ENCODE peak calls at places on chromosomes 16 and 17, in five cellular contexts. Q is iris pigment epithelial cell; G is body of pancreas; A is activated T-cell treated with anti-CD3 and anti-CD28 coated beads, Interleukin-2, amount 50 U/mL, for 48 hours; Y is heart left ventricle. C is an unnamed sample.

GRCh38 chr16:71364306-71364705 is 5.8 kb downstream of the CALB2 start:
- DNase-seq in Q (no peak), G (no peak), A (no peak), Y (no peak), C (no peak)

GRCh38 chr17:77233635-77234334 is 93.0 kb downstream of the SEC14L1 start:
- DNase-seq in Q (peak; percentile 95), G (no peak), A (peak; percentile 62), Y (no peak), C (no peak)

GRCh38 chr17:79338142-79338541 is 263.5 kb downstream of the ENGASE start:
- DNase-seq in Q (no peak), G (no peak), A (no peak), Y (no peak), C (no peak)

GRCh38 chr16:86414991-86415740 is 95.2 kb upstream of the FOXF1 start:
- DNase-seq in Q (no peak), G (no peak), A (no peak), Y (no peak), C (no peak)

GRCh38 chr16:23673971-23674614 is 4.6 kb upstream of the PLK1 start:
- DNase-seq in Q (no peak), G (no peak), A (no peak), Y (no peak), C (no peak)

GRCh38 chr16:87560428-87561199 is 41.7 kb upstream of the JPH3 start:
- DNase-seq in Q (peak; percentile 36), G (peak; percentile 20), A (peak; percentile 66), Y (peak; percentile 50), C (peak; percentile 18)

GRCh38 chr16:56102159-56102798 is 89.0 kb upstream of the GNAO1 start:
- DNase-seq in Q (no peak), G (peak; percentile 38), A (no peak), Y (peak; percentile 66), C (no peak)

GRCh38 chr16:52611817-52612673 is 65.1 kb upstream of the TOX3 start:
- DNase-seq in Q (no peak), G (peak; percentile 71), A (no peak), Y (no peak), C (no peak)

GRCh38 chr16:67558859-67559258 is 3.5 kb upstream of the CTCF start:
- DNase-seq in Q (no peak), G (no peak), A (no peak), Y (no peak), C (no peak)

GRCh38 chr17:31695456-31696090 is 163.5 kb downstream of the COPRS start:
- DNase-seq in Q (peak; percentile 47), G (no peak), A (no peak), Y (no peak), C (no peak)

GRCh38 chr17:50177476-50177875 is 11.7 kb downstream of the SGCA start:
- DNase-seq in Q (peak; percentile 10), G (no peak), A (no peak), Y (peak; percentile 18), C (no peak)

GRCh38 chr16:86499889-86500707 is 10.2 kb upstream of the FOXF1 start:
- DNase-seq in Q (no peak), G (no peak), A (no peak), Y (no peak), C (no peak)

GRCh38 chr16:10868562-10869469 is 8.2 kb upstream of the CIITA start:
- DNase-seq in Q (no peak), G (peak; percentile 64), A (no peak), Y (peak; percentile 68), C (no peak)

GRCh38 chr16:78768723-78769122 is 669.3 kb downstream of the WWOX start:
- DNase-seq in Q (no peak), G (no peak), A (peak; percentile 68), Y (no peak), C (no peak)

GRCh38 chr17:42436401-42436800 is 13.3 kb upstream of the CAVIN1 start:
- DNase-seq in Q (peak; percentile 85), G (peak; percentile 51), A (no peak), Y (peak; percentile 60), C (no peak)

GRCh38 chr17:33038740-33039139 is 47.1 kb downstream of the SPACA3 start:
- DNase-seq in Q (peak; percentile 18), G (peak; percentile 7), A (peak; percentile 36), Y (peak; percentile 32), C (peak; percentile 12)

GRCh38 chr16:73735018-73735417 is 561.6 kb upstream of the PSMD7 start:
- DNase-seq in Q (peak; percentile 62), G (no peak), A (peak; percentile 15), Y (no peak), C (no peak)

GRCh38 chr16:17397499-17397891 is 73.3 kb downstream of the XYLT1 start:
- DNase-seq in Q (no peak), G (peak; percentile 77), A (no peak), Y (no peak), C (no peak)

GRCh38 chr16:57797216-57797525 is 5.1 kb downstream of the KIFC3 start:
- DNase-seq in Q (no peak), G (no peak), A (no peak), Y (no peak), C (no peak)

GRCh38 chr17:41771389-41772206 is 14.9 kb downstream of the JUP start:
- DNase-seq in Q (no peak), G (no peak), A (no peak), Y (no peak), C (no peak)

GRCh38 chr17:74972107-74972972 is at the start of gene HID1:
- DNase-seq in Q (no peak), G (peak; percentile 86), A (peak; percentile 86), Y (peak; percentile 66), C (peak; percentile 56)

GRCh38 chr17:68909066-68909465 is 46.1 kb downstream of the ABCA8 start:
- DNase-seq in Q (peak; percentile 97), G (peak; percentile 55), A (no peak), Y (peak; percentile 44), C (no peak)

GRCh38 chr17:3695129-3695722 is 729 bp downstream of the P2RX5 start:
- DNase-seq in Q (no peak), G (no peak), A (peak; percentile 50), Y (peak; percentile 68), C (no peak)

GRCh38 chr17:15231851-15232516 is 33.1 kb downstream of the PMP22 start:
- DNase-seq in Q (no peak), G (no peak), A (no peak), Y (no peak), C (no peak)

GRCh38 chr17:53996131-53996530 is 173.4 kb downstream of the KIF2B start:
- DNase-seq in Q (no peak), G (no peak), A (no peak), Y (no peak), C (no peak)

C was measured in Jurkat, Clone E6-1.